ENCODE peak calls at places on chromosomes 1 and 21, in seven cellular contexts. U is HepG2, S is upper lobe of left lung, M is lower leg skin, P is endothelial cell of umbilical vein, X is K562, J is HCT116. F is an unnamed sample.
A peak's percentile ranks its signal among the peaks of the same experiment; 100 is the strongest.

GRCh38 chr1:224435318-224435763 is 744 bp upstream of the WDR26 start:
- DNase-seq in M (no peak), S (no peak), X (peak; percentile 40), P (peak; percentile 42), J (no peak), U (no peak), F (peak; percentile 85)

GRCh38 chr1:16156848-16157495 is 1.1 kb upstream of the EPHA2 start:
- DNase-seq in M (no peak), X (no peak), J (no peak), U (peak; percentile 55), P (peak; percentile 47), S (no peak), F (no peak)

GRCh38 chr1:230584660-230585059 is 57.6 kb upstream of the COG2 start:
- DNase-seq in J (no peak), S (no peak), M (no peak), X (no peak), P (no peak), U (no peak), F (no peak)

GRCh38 chr1:43227138-43227836 is 42.5 kb upstream of the TMEM125 start:
- DNase-seq in X (peak; percentile 87), J (peak; percentile 66), P (peak; percentile 78), M (peak; percentile 97), S (peak; percentile 86), U (peak; percentile 64), F (peak; percentile 72)

GRCh38 chr1:219120625-219121544 is 52.8 kb upstream of the LYPLAL1 start:
- DNase-seq in X (peak; percentile 65), U (no peak), J (no peak), M (peak; percentile 87), P (no peak), S (no peak), F (peak; percentile 84)

GRCh38 chr1:147292012-147292411 is 49.5 kb downstream of the CHD1L start:
- DNase-seq in M (no peak), J (no peak), S (no peak), U (no peak), P (no peak), X (no peak), F (no peak)

GRCh38 chr1:237863234-237863633 is 27.5 kb downstream of the ZP4 start:
- DNase-seq in P (no peak), S (no peak), J (no peak), U (no peak), M (no peak), X (no peak), F (no peak)

GRCh38 chr1:192489046-192489445 is 86.5 kb upstream of the RGS1 start:
- DNase-seq in S (no peak), X (no peak), J (no peak), U (no peak), M (no peak), P (peak; percentile 16), F (no peak)

GRCh38 chr1:53656062-53656915 is 82.7 kb downstream of the GLIS1 start:
- DNase-seq in P (no peak), X (no peak), U (no peak), M (no peak), S (no peak), J (no peak), F (no peak)

GRCh38 chr1:58057820-58058219 is 488.7 kb downstream of the OMA1 start:
- DNase-seq in U (no peak), M (no peak), P (no peak), S (no peak), J (no peak), X (no peak), F (no peak)

GRCh38 chr21:35968564-35968963 is 91.8 kb downstream of the SETD4 start:
- DNase-seq in J (no peak), P (no peak), X (no peak), M (no peak), U (no peak), S (no peak), F (no peak)

GRCh38 chr1:47894718-47895393 is 102.3 kb downstream of the TRABD2B start:
- DNase-seq in P (peak; percentile 17), M (no peak), U (no peak), X (no peak), S (peak; percentile 56), J (no peak), F (no peak)

GRCh38 chr1:220717800-220718640 is 27.9 kb downstream of the C1orf115 start:
- DNase-seq in M (no peak), S (no peak), X (no peak), P (no peak), U (no peak), J (no peak), F (no peak)
- TF ChIP-seq POLR2A in M (no peak), S (no peak), X (no peak), P (no peak), U (no peak), J (no peak), F (no peak)

DNA sequence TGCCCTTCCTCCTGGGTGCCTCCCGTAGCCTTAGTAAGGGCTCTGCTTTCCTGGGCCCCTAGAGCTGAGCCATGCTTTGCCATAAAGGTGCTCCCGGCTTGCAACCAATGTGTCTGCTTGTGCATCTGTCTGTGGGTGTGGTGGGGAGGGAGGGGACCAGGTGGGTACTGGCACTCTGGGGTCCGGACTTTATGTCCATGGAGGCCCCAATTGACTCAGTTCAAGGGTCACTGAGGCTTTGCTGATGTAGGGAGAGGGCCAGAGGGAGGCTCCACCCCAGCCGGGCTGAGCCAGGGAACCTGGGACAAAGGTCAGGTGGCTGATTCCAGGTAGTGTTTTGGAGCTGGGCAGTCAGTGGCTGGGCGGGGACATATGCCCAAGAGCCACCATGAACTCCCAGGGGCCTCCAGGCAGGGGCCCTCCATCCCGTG is 15.0 kb downstream of the TNFRSF25 start:
- DNase-seq in X (no peak), M (no peak), U (peak; percentile 89), P (no peak), J (no peak), S (no peak), F (no peak)
- TF ChIP-seq POLR2A in X (no peak), M (no peak), U (no peak), P (no peak), J (no peak), S (no peak), F (no peak)

DNA sequence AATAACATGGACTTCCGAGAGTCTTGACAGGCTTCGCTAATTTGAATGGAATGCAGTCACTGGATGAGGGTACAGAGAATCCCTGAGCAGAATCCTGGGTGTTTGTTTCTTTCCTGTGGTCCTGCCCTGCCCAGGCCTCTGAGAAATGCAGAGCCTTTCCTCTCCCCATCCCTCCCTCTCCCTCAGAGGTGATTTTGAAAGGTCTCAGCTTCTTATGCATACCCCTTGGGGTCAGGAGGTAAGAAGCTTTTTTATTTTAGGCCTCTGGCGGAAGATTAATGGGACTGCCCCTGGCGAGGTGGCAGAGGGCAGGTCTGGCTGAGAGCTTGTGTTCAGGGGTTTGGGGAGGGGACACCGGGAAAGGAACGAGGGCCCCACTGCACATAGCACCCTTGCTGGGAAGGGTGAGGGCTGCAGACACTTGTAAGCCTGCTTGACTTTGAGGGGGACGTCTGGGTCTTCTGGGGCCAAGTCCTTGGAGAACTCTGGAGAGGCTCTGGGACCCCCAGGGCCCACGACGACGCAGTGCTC is 116.5 kb upstream of the SLC45A1 start:
- DNase-seq in U (peak; percentile 37), P (no peak), M (no peak), S (no peak), J (no peak), X (no peak), F (no peak)
- TF ChIP-seq POLR2A in U (peak; percentile 53), P (no peak), M (no peak), S (no peak), J (peak; percentile 61), X (no peak), F (no peak)

DNA sequence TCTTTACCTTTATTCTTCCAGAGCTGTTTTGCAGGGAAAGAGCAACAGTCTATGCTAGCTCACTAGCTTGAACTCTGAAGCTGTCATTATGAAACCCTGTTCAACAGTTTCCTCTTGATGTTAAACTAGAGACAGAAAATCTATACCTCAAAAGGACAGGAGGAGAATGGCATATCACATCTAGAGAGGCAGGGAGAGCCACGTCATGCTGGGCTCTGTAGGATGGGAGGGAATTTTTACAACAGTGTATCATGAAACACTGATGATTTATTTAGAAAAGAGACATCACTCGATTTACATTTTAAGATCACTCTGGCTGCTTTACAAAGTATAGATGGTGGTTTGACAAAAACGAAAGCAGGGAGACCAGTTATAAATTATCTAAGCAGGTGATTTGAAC is 224.9 kb upstream of the COA6 start:
- DNase-seq in M (no peak), U (no peak), P (no peak), J (no peak), X (no peak), S (no peak), F (no peak)
- TF ChIP-seq POLR2A in M (no peak), U (no peak), P (no peak), J (no peak), X (no peak), S (no peak), F (no peak)

GRCh38 chr1:233523047-233523446 is 90.9 kb upstream of the KCNK1 start:
- DNase-seq in S (no peak), M (no peak), X (no peak), P (no peak), J (no peak), U (no peak), F (no peak)

GRCh38 chr1:233514946-233515391 is 98.9 kb upstream of the KCNK1 start:
- DNase-seq in M (no peak), J (no peak), U (no peak), X (no peak), P (no peak), S (no peak), F (no peak)

GRCh38 chr1:233518344-233518743 is 95.6 kb upstream of the KCNK1 start:
- DNase-seq in M (no peak), J (peak; percentile 65), X (peak; percentile 77), U (no peak), P (no peak), S (no peak), F (peak; percentile 15)

GRCh38 chr1:233516732-233517131 is 97.2 kb upstream of the KCNK1 start:
- DNase-seq in P (no peak), S (no peak), M (no peak), U (no peak), X (no peak), J (no peak), F (no peak)

GRCh38 chr1:233520510-233521191 is 93.3 kb upstream of the KCNK1 start:
- DNase-seq in M (no peak), J (peak; percentile 68), U (no peak), S (no peak), X (no peak), P (no peak), F (no peak)
- TF ChIP-seq POLR2A in M (no peak), J (no peak), U (no peak), S (no peak), X (no peak), P (no peak), F (no peak)

F was measured in erythroblast.